ENCODE peak calls at places on chromosome 14, in seven cellular contexts. D is stimulated activated naive B cell treated with anti-CD40 and anti-IgM and Interleukin-4, amounts not matched to agents 10 μg/mL and 1 μg/mL and 100 μg/mL, for 72 hours; C is naive thymus-derived CD8-positive, alpha-beta T cell; I is activated naive CD4-positive, alpha-beta T cell treated with Interleukin-2 at 50 U/mL for 16 hours; B is AG09309; K is foreskin melanocyte; E is Caki2. W is an unnamed sample.

GRCh38 chr14:32254952-32255679 is 52.0 kb upstream of the RNU6-8 start:
- DNase-seq in E (peak), B (peak), C (peak), K (peak), D (peak), I (peak), W (peak)

GRCh38 chr14:36981832-36982528 is 190.4 kb downstream of the SLC25A21 start:
- DNase-seq in C (no peak), K (peak), E (peak), I (no peak), B (peak), D (no peak), W (no peak)

GRCh38 chr14:23307687-23308644 is 1.3 kb downstream of the BCL2L2 start:
- DNase-seq in C (no peak), D (no peak), B (no peak), K (no peak), E (no peak), I (no peak), W (no peak)

GRCh38 chr14:98008381-98009113 is 1211.4 kb downstream of the VRK1 start:
- DNase-seq in B (no peak), C (no peak), E (no peak), K (no peak), I (no peak), D (no peak), W (no peak)

GRCh38 chr14:54773171-54774006 is 129.2 kb downstream of the GCH1 start:
- DNase-seq in C (no peak), D (peak), K (peak), E (peak), B (peak), I (peak), W (peak)

GRCh38 chr14:46063872-46064271 is 587.7 kb downstream of the RPL10L start:
- DNase-seq in D (no peak), I (no peak), K (no peak), C (no peak), B (no peak), E (no peak), W (no peak)

GRCh38 chr14:35384386-35385041 is 20.0 kb downstream of the NFKBIA start:
- DNase-seq in C (no peak), I (no peak), E (peak), B (peak), D (no peak), K (peak), W (no peak)

GRCh38 chr14:80146941-80147340 is 64.4 kb downstream of the DIO2 start:
- DNase-seq in B (no peak), D (no peak), E (no peak), I (no peak), K (no peak), C (no peak), W (no peak)

GRCh38 chr14:53539489-53540126 is 386.5 kb upstream of the DDHD1 start:
- DNase-seq in C (no peak), B (peak), E (peak), I (peak), D (peak), K (peak), W (peak)

GRCh38 chr14:35247777-35248475 is 44.3 kb upstream of the PSMA6 start:
- DNase-seq in K (no peak), E (no peak), B (no peak), I (no peak), C (no peak), D (no peak), W (no peak)

GRCh38 chr14:96363751-96364336 is 518 bp downstream of the GSKIP start:
- DNase-seq in C (peak), B (no peak), D (no peak), E (peak), K (peak), I (peak), W (peak)

GRCh38 chr14:104970231-104971068 is 7.7 kb downstream of the AHNAK2 start:
- DNase-seq in D (no peak), E (peak), C (no peak), B (peak), I (no peak), K (no peak), W (no peak)

GRCh38 chr14:59395672-59396071 is 69.5 kb downstream of the GPR135 start:
- DNase-seq in C (no peak), B (no peak), I (no peak), D (no peak), E (no peak), K (no peak), W (no peak)

GRCh38 chr14:24456980-24457379 is 14.4 kb upstream of the SDR39U1 start:
- DNase-seq in B (no peak), D (no peak), I (no peak), C (no peak), K (no peak), E (no peak), W (no peak)

GRCh38 chr14:100677152-100677924 is 49.4 kb upstream of the DLK1 start:
- DNase-seq in E (no peak), K (no peak), I (no peak), B (no peak), C (no peak), D (no peak), W (no peak)

GRCh38 chr14:89588016-89588415 is 171.0 kb upstream of the FOXN3 start:
- DNase-seq in C (no peak), K (no peak), I (no peak), B (no peak), E (no peak), D (no peak), W (no peak)

GRCh38 chr14:51929156-51929555 is 60.2 kb upstream of the RTRAF start:
- DNase-seq in E (no peak), K (no peak), D (no peak), I (no peak), B (no peak), C (no peak), W (no peak)

GRCh38 chr14:61388173-61388975 is 67.0 kb downstream of the PRKCH start:
- DNase-seq in I (peak), D (peak), B (peak), K (peak), E (no peak), C (no peak), W (peak)

GRCh38 chr14:67577181-67577580 is 22.9 kb downstream of the PIGH start:
- DNase-seq in I (no peak), K (no peak), D (no peak), B (no peak), E (no peak), C (no peak), W (no peak)